ENCODE peak calls at places on chromosomes 11 and 22, in eight cellular contexts. R is BE2C; J is activated CD8-positive, alpha-beta T cell treated with anti-CD3 and anti-CD28 coated beads for 36 hours; A is Caco-2; Z is AG09309; K is colonic mucosa; U is spleen; I is brain microvascular endothelial cell. D is an unnamed sample.

GRCh38 chr11:61775106-61775505 is 17.3 kb downstream of the TMEM258 start:
- DNase-seq in R (no peak), J (no peak), A (no peak), Z (no peak), K (no peak), U (no peak), I (no peak), D (no peak)

GRCh38 chr11:102430158-102430836 is 22.3 kb downstream of the TMEM123 start:
- DNase-seq in R (no peak), J (peak), A (no peak), Z (no peak), K (no peak), U (no peak), I (peak), D (no peak)

GRCh38 chr11:93143186-93143585 is 54.6 kb downstream of the SLC36A4 start:
- DNase-seq in R (no peak), J (no peak), A (no peak), Z (no peak), K (no peak), U (no peak), I (no peak), D (no peak)

GRCh38 chr11:65872555-65873279 is at the start of gene EFEMP2:
- DNase-seq in R (no peak), J (no peak), A (no peak), Z (no peak), K (no peak), U (peak), I (no peak), D (no peak)

GRCh38 chr11:129917231-129917630 is 21.9 kb upstream of the NFRKB start:
- DNase-seq in R (no peak), J (no peak), A (no peak), Z (no peak), K (no peak), U (no peak), I (no peak), D (no peak)

GRCh38 chr22:25113316-25113721 is 86.3 kb upstream of the CRYBB3 start:
- DNase-seq in R (no peak), J (no peak), A (no peak), Z (no peak), K (peak), U (no peak), I (no peak), D (no peak)

GRCh38 chr11:98952110-98952509 is 68.6 kb upstream of the CNTN5 start:
- DNase-seq in R (no peak), J (no peak), A (no peak), Z (no peak), K (no peak), U (no peak), I (no peak), D (no peak)

GRCh38 chr22:46726066-46726985 is 11.7 kb downstream of the CERK start:
- DNase-seq in R (peak), J (no peak), A (no peak), Z (no peak), K (no peak), U (no peak), I (no peak), D (no peak)

GRCh38 chr11:130050272-130050671 is 19.4 kb upstream of the APLP2 start:
- DNase-seq in R (no peak), J (no peak), A (no peak), Z (no peak), K (no peak), U (no peak), I (peak), D (no peak)

GRCh38 chr11:62015615-62016014 is 48.2 kb upstream of the FTH1 start:
- DNase-seq in R (no peak), J (no peak), A (no peak), Z (no peak), K (no peak), U (peak), I (no peak), D (no peak)

GRCh38 chr11:62388999-62389398 is 29.8 kb upstream of the SCGB1A1 start:
- DNase-seq in R (no peak), J (no peak), A (no peak), Z (no peak), K (no peak), U (no peak), I (no peak), D (no peak)

GRCh38 chr22:38271927-38272372 is 860 bp downstream of the TMEM184B start:
- DNase-seq in R (no peak), J (no peak), A (no peak), Z (no peak), K (peak), U (no peak), I (no peak), D (no peak)

GRCh38 chr22:50059185-50059880 is 1.2 kb upstream of the TTLL8 start:
- DNase-seq in R (peak), J (no peak), A (no peak), Z (peak), K (no peak), U (no peak), I (peak), D (no peak)

GRCh38 chr11:11407065-11407737 is 54.2 kb upstream of the CSNK2A3 start:
- DNase-seq in R (peak), J (no peak), A (no peak), Z (no peak), K (no peak), U (no peak), I (no peak), D (no peak)

GRCh38 chr11:35305670-35306382 is 113.5 kb downstream of the SLC1A2 start:
- DNase-seq in R (peak), J (peak), A (peak), Z (no peak), K (peak), U (no peak), I (peak), D (no peak)

GRCh38 chr22:46366327-46366731 is 30.8 kb downstream of the TRMU start:
- DNase-seq in R (no peak), J (no peak), A (no peak), Z (no peak), K (no peak), U (peak), I (no peak), D (no peak)

GRCh38 chr11:2578006-2578933 is 121.5 kb downstream of the KCNQ1OT1 start:
- DNase-seq in R (peak), J (no peak), A (no peak), Z (no peak), K (no peak), U (peak), I (no peak), D (peak)

GRCh38 chr11:45021692-45022130 is 71.0 kb upstream of the TP53I11 start:
- DNase-seq in R (peak), J (no peak), A (no peak), Z (peak), K (peak), U (no peak), I (no peak), D (no peak)
- TF ChIP-seq CTCF in R (no peak), J (no peak), A (no peak), Z (no peak), K (no peak), U (no peak), I (no peak), D (no peak)

GRCh38 chr11:122044086-122044485 is 71.9 kb downstream of the BLID start:
- DNase-seq in R (no peak), J (no peak), A (no peak), Z (no peak), K (no peak), U (no peak), I (no peak), D (no peak)
- TF ChIP-seq CTCF in R (no peak), J (no peak), A (no peak), Z (no peak), K (no peak), U (no peak), I (no peak), D (no peak)

DNA sequence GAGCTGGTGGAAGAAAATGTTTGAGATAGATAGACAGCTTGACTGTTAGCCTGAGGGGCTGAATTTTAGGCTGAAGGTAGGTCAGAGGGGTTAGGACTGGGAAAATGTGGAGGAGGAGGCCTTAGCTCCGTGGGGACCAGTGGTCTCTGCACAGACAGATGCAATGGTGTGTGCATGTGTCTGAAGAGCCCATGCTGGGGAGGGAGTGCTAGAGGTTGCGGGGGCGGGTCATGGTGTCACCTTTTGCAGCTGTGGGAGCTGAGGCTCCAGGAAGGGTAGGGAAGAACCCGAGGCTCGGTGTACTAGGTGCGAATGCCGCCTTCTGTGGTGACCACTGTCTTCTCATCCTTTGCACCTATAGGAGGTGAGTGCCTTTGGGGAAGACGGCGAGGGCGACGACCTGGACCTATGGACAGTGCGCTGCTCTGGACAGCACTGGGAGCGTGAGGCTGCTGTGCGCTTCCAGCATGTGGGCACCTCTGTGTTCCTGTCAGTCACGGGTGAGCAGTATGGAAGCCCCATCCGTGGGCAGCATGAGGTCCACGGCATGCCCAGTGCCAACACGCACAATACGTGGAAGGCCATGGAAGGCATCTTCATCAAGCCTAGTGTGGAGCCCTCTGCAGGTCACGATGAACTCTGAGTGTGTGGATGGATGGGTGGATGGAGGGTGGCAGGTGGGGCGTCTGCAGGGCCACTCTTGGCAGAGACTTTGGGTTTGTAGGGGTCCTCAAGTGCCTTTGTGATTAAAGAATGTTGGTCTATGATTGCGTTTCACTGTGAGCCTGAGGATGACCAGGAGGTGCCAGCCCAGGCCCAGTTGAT is 1.6 kb downstream of the SDF2L1 start:
- DNase-seq in R (no peak), J (peak), A (no peak), Z (no peak), K (no peak), U (no peak), I (no peak), D (no peak)
- TF ChIP-seq CTCF in R (peak), J (no peak), A (no peak), Z (peak), K (no peak), U (no peak), I (peak), D (no peak)

GRCh38 chr22:43187171-43188099 is 501 bp upstream of the TTLL12 start:
- DNase-seq in R (peak), J (peak), A (peak), Z (peak), K (peak), U (peak), I (peak), D (peak)
- TF ChIP-seq CTCF in R (peak), J (peak), A (peak), Z (peak), K (peak), U (peak), I (peak), D (peak)

DNA sequence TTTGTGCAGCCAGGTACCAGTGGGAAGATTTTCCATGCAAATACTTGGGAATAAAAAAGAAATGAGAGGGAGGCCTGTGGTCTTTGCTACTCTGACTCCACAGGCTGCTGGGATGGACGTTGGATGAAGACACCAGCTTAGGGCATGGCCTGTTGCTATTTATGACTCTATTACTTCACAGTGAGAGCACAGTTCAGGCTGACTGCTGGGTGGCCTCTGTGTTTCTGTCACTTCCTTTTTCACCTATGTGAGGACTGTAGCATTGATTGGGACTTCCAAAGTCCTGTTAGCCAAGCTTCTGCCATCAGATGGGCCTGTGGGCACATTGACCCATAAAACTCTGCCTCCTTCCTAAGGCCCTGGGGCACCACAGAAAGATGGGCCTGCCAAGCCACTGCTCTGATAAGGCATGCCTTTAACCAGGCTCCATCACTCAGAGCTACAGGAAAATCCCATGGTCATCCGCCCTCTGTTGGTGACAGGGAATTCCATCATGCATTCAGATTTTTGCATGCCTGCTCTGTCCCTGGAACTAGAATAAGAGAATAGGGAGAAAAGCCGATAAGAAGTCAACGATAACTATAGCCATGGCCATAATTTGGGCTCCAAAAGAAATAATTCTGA is 64.6 kb downstream of the KCNJ1 start:
- DNase-seq in R (peak), J (no peak), A (peak), Z (no peak), K (no peak), U (no peak), I (peak), D (no peak)
- TF ChIP-seq CTCF in R (peak), J (no peak), A (peak), Z (peak), K (no peak), U (no peak), I (peak), D (no peak)

D was measured in CD14-positive monocyte.